ENCODE peak calls at places on chromosome 16, in seven cellular contexts. I, Z, O, C, K, S and J are unnamed samples.
A peak's percentile ranks its signal among the peaks of the same experiment; 100 is the strongest.

GRCh38 chr16:29806096-29806579 is at the start of gene MAZ:
- DNase-seq in I (peak; percentile 65), Z (no peak), O (no peak), C (no peak), K (no peak), S (no peak), J (peak; percentile 58)

GRCh38 chr16:80723091-80723490 is 81.3 kb downstream of the CDYL2 start:
- DNase-seq in I (no peak), Z (no peak), O (no peak), C (no peak), K (no peak), S (no peak), J (no peak)

GRCh38 chr16:48909231-48909630 is 299.3 kb upstream of the N4BP1 start:
- DNase-seq in I (no peak), Z (no peak), O (no peak), C (no peak), K (no peak), S (no peak), J (no peak)

GRCh38 chr16:17343028-17343427 is 127.7 kb downstream of the XYLT1 start:
- DNase-seq in I (peak; percentile 14), Z (no peak), O (no peak), C (no peak), K (no peak), S (peak; percentile 22), J (no peak)

GRCh38 chr16:53809088-53809951 is 105.4 kb downstream of the FTO start:
- DNase-seq in I (no peak), Z (peak; percentile 64), O (no peak), C (no peak), K (no peak), S (peak; percentile 52), J (no peak)

GRCh38 chr16:54355251-54355650 is 68.7 kb upstream of the IRX3 start:
- DNase-seq in I (no peak), Z (peak; percentile 11), O (no peak), C (no peak), K (no peak), S (no peak), J (no peak)

GRCh38 chr16:13873835-13874438 is 46.0 kb upstream of the ERCC4 start:
- DNase-seq in I (no peak), Z (no peak), O (no peak), C (no peak), K (peak; percentile 19), S (no peak), J (no peak)

GRCh38 chr16:14564881-14565687 is 65.0 kb downstream of the PARN start:
- DNase-seq in I (no peak), Z (peak; percentile 25), O (no peak), C (no peak), K (no peak), S (peak; percentile 64), J (no peak)

GRCh38 chr16:56547120-56547948 is 17.5 kb upstream of the MT4 start:
- DNase-seq in I (no peak), Z (peak; percentile 64), O (no peak), C (no peak), K (no peak), S (peak; percentile 87), J (no peak)

GRCh38 chr16:79912592-79913310 is 312.2 kb upstream of the MAF start:
- DNase-seq in I (no peak), Z (no peak), O (no peak), C (no peak), K (no peak), S (no peak), J (no peak)

GRCh38 chr16:89502319-89502843 is 5.8 kb upstream of the SPG7 start:
- DNase-seq in I (no peak), Z (no peak), O (no peak), C (no peak), K (no peak), S (no peak), J (no peak)

GRCh38 chr16:19749571-19750080 is 31.6 kb downstream of the IQCK start:
- DNase-seq in I (no peak), Z (no peak), O (no peak), C (no peak), K (no peak), S (no peak), J (no peak)